ENCODE peak calls at places on chromosomes 16 and 17, in five cellular contexts. T is adrenal gland, F is tibial nerve, U is prostate gland, W is A549. S is an unnamed sample.

GRCh38 chr16:88901718-88902337 is 35.4 kb upstream of the PABPN1L start:
- DNase-seq in T (no peak), F (no peak), U (no peak), W (no peak), S (no peak)

GRCh38 chr16:1707193-1707790 is 1.3 kb downstream of the MAPK8IP3 start:
- DNase-seq in T (peak; percentile 52), F (no peak), U (no peak), W (no peak), S (peak; percentile 18)

GRCh38 chr17:74928786-74929185 is 4.7 kb downstream of the OTOP2 start:
- DNase-seq in T (no peak), F (no peak), U (no peak), W (no peak), S (no peak)

GRCh38 chr16:70682239-70683145 is 3.4 kb downstream of the MTSS2 start:
- DNase-seq in T (no peak), F (no peak), U (no peak), W (no peak), S (no peak)

GRCh38 chr16:66717112-66717675 is 20.7 kb upstream of the CMTM4 start:
- DNase-seq in T (peak; percentile 59), F (no peak), U (no peak), W (peak; percentile 51), S (no peak)

GRCh38 chr16:47460301-47460754 is 535 bp downstream of the ITFG1 start:
- DNase-seq in T (no peak), F (no peak), U (no peak), W (peak; percentile 6), S (no peak)

GRCh38 chr17:68641276-68642117 is 40.3 kb upstream of the FAM20A start:
- DNase-seq in T (no peak), F (no peak), U (no peak), W (no peak), S (peak; percentile 35)

GRCh38 chr17:18246880-18247612 is 11.5 kb downstream of the FLII start:
- DNase-seq in T (peak; percentile 93), F (peak; percentile 52), U (peak; percentile 90), W (peak; percentile 73), S (peak; percentile 83)

GRCh38 chr16:77169650-77170236 is 21.2 kb upstream of the MON1B start:
- DNase-seq in T (peak; percentile 34), F (no peak), U (no peak), W (peak; percentile 61), S (peak; percentile 39)

GRCh38 chr16:57513371-57514102 is 22.8 kb downstream of the CCDC102A start:
- DNase-seq in T (no peak), F (no peak), U (no peak), W (peak; percentile 46), S (peak; percentile 48)

GRCh38 chr17:66272699-66273390 is 29.6 kb upstream of the PRKCA start:
- DNase-seq in T (peak; percentile 45), F (no peak), U (no peak), W (peak; percentile 77), S (no peak)

GRCh38 chr16:77359065-77359502 is 75.8 kb downstream of the ADAMTS18 start:
- DNase-seq in T (no peak), F (no peak), U (peak; percentile 29), W (peak; percentile 91), S (peak; percentile 72)

GRCh38 chr17:49859991-49860953 is 12.4 kb upstream of the TAC4 start:
- DNase-seq in T (peak; percentile 49), F (no peak), U (no peak), W (peak; percentile 31), S (no peak)

GRCh38 chr16:19613834-19614233 is 58.3 kb downstream of the VPS35L start:
- DNase-seq in T (no peak), F (no peak), U (no peak), W (no peak), S (no peak)

GRCh38 chr17:16377804-16378400 is 3.0 kb upstream of the UBB start:
- DNase-seq in T (no peak), F (no peak), U (peak; percentile 56), W (peak; percentile 68), S (no peak)

GRCh38 chr17:62755139-62755851 is 52.8 kb downstream of the MARCHF10 start:
- DNase-seq in T (no peak), F (no peak), U (no peak), W (peak; percentile 20), S (no peak)

GRCh38 chr16:51592013-51592501 is 441.0 kb upstream of the SALL1 start:
- DNase-seq in T (no peak), F (no peak), U (no peak), W (no peak), S (peak; percentile 79)

GRCh38 chr16:49024016-49024415 is 257.6 kb downstream of the CBLN1 start:
- DNase-seq in T (no peak), F (no peak), U (no peak), W (no peak), S (no peak)

GRCh38 chr17:57953219-57953618 is 2.0 kb downstream of the CUEDC1 start:
- DNase-seq in T (no peak), F (no peak), U (no peak), W (no peak), S (peak; percentile 21)

GRCh38 chr17:57456622-57457021 is 200.3 kb downstream of the MSI2 start:
- DNase-seq in T (no peak), F (no peak), U (no peak), W (no peak), S (no peak)

GRCh38 chr17:44324571-44325275 is at the start of gene SLC25A39:
- DNase-seq in T (peak; percentile 94), F (peak; percentile 91), U (peak; percentile 92), W (peak; percentile 97), S (peak; percentile 95)

GRCh38 chr16:21283521-21284289 is 5.6 kb upstream of the CRYM start:
- DNase-seq in T (no peak), F (peak; percentile 16), U (peak; percentile 58), W (peak; percentile 65), S (peak; percentile 50)

GRCh38 chr17:78107457-78107856 is 21.1 kb downstream of the TMC6 start:
- DNase-seq in T (no peak), F (no peak), U (no peak), W (no peak), S (no peak)

GRCh38 chr17:21464611-21465021 is 88.5 kb downstream of the KCNJ12 start:
- DNase-seq in T (no peak), F (no peak), U (no peak), W (no peak), S (no peak)

GRCh38 chr16:89918453-89919347 is at the start of gene MC1R:
- DNase-seq in T (no peak), F (no peak), U (no peak), W (peak; percentile 67), S (no peak)
- H3K4me1 ChIP-seq in T (peaks cover 28% of the 10 kb centered on the region), F (peaks cover 38% of the 10 kb centered on the region), U (peaks cover 13% of the 10 kb centered on the region), W (peaks cover 44% of the 10 kb centered on the region), S (peaks cover 49% of the 10 kb centered on the region)

GRCh38 chr16:85092309-85092708 is 20.0 kb downstream of the CIBAR2 start:
- DNase-seq in T (no peak), F (no peak), U (no peak), W (no peak), S (no peak)

GRCh38 chr16:85094812-85095211 is 17.5 kb downstream of the CIBAR2 start:
- DNase-seq in T (no peak), F (no peak), U (no peak), W (no peak), S (no peak)

GRCh38 chr16:85092851-85093250 is 19.4 kb downstream of the CIBAR2 start:
- DNase-seq in T (no peak), F (no peak), U (no peak), W (no peak), S (no peak)

GRCh38 chr16:85094176-85094805 is 18.0 kb downstream of the CIBAR2 start:
- DNase-seq in T (no peak), F (no peak), U (no peak), W (no peak), S (no peak)

DNA sequence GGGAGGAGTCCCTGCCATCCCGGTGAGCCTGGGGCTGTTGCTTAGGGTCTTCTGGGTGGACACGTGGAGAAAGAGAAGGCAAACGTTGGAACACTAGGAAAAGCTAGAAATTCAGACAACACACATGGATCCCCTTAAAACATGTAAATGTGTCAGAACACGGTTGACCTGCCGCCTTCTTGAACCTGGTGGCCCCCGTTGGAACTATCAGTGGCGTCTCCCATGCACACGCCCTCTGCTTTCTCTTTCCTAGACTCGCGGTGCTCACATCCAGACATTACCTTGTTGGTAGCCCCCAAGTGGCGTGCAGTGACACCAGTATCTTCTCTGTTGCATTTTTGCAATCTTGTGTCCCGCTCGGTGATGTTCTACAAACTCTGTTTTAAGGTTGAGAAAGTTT is 18.6 kb downstream of the CIBAR2 start:
- DNase-seq in T (no peak), F (no peak), U (no peak), W (no peak), S (no peak)
- TF ChIP-seq POLR2A in T (no peak), F (no peak), U (no peak), W (no peak), S (no peak)

DNA sequence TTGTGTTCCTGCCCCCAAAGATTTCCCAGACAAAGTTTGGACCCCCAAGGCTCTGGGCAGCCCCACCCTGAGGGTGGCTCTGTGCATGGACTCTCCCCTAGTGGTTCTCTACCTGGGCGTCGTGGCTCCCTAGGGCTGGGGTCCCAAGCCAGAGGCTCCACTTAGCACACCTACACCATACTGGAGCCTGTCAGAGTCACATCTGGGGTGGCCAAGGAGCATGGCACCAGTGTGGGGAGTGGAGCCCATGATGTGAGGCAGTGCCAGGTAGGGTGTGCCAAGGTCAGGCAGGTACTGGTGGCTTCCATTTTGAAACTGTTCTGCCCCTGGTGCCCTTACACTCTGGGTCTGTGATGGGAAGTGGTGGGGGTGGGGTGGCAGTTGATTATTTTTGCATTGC is 109.9 kb upstream of the GNAO1 start:
- DNase-seq in T (no peak), F (no peak), U (no peak), W (no peak), S (no peak)
- H3K4me3 ChIP-seq in T (no peak overlapping the region), F (no peak overlapping the region), U (no peak overlapping the region), W (no peak overlapping the region), S (no peak overlapping the region)

GRCh38 chr17:48003686-48004120 is 32.8 kb downstream of the CDK5RAP3 start:
- DNase-seq in T (no peak), F (no peak), U (no peak), W (no peak), S (no peak)

GRCh38 chr17:48004973-48005372 is 32.6 kb downstream of the COPZ2 start:
- DNase-seq in T (no peak), F (no peak), U (no peak), W (no peak), S (no peak)

GRCh38 chr17:48002920-48003685 is 32.2 kb downstream of the CDK5RAP3 start:
- DNase-seq in T (no peak), F (no peak), U (no peak), W (no peak), S (no peak)

GRCh38 chr17:48010193-48010592 is 27.4 kb downstream of the COPZ2 start:
- DNase-seq in T (no peak), F (no peak), U (no peak), W (no peak), S (no peak)

DNA sequence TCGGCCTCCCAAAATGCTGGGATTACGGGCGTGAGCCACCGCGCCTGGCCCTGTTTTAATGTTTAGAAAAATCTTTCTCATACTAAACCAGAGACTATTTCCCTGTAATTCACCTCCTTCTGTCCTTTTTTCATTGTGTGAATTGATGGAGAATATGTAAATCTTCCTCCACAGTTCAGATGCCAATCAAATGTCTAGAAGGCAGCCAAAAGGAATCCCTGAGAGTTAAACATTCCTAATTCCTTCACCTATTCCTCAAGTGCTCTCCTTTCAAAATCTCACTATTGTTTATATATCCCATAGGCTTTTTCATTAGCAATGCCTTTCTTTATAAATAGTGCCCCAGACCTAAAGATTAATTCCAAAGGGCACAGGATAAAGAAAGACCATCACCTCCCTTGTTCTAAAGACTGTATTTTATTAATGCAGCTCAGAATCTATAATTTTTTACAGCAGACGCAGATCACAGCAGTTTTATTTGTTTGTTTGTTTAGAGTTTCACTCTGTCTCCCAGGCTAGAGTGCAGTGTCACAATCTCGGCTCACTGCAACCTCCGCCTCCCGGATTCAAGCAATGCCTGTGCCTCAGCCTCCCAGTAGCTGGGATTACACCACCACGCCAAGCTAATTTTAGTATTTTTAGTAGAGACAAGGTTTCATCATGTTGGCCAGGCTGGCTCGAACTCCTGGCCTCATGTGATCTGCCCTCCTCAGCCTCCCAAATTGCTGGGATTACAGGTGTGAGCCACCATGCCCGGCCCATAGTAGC is 30.5 kb downstream of the COPZ2 start:
- DNase-seq in T (no peak), F (no peak), U (no peak), W (no peak), S (no peak)
- H3K4me1 ChIP-seq in T (peaks cover 4% of the 10 kb centered on the region), F (peaks cover 14% of the 10 kb centered on the region), U (peaks cover 5% of the 10 kb centered on the region), W (peaks cover 17% of the 10 kb centered on the region), S (peaks cover 34% of the 10 kb centered on the region)

S was measured in thyroid gland.